ENCODE peak calls at places on chromosomes 5 and 9, in eight cellular contexts. One of them, this sample, is unnamed.

GRCh38 chr5:4584982-4585381 is 555.1 kb upstream of the ADAMTS16 start:
- DNase-seq in heart right ventricle: no peak
- DNase-seq in GM12864: no peak
- DNase-seq in gastrocnemius medialis: no peak
- DNase-seq in HFF-Myc: no peak
- DNase-seq in progenitor cell of endocrine pancreas: no peak
- DNase-seq in PC-3: peak
- DNase-seq in fibroblast of mammary gland: peak
- DNase-seq in this sample: no peak

GRCh38 chr9:127132921-127133647 is 10.6 kb upstream of the ANGPTL2 start:
- DNase-seq in PC-3: no peak
- DNase-seq in HFF-Myc: no peak
- DNase-seq in GM12864: no peak
- DNase-seq in heart right ventricle: no peak
- DNase-seq in progenitor cell of endocrine pancreas: no peak
- DNase-seq in fibroblast of mammary gland: peak
- DNase-seq in gastrocnemius medialis: no peak
- DNase-seq in this sample: no peak

GRCh38 chr5:115236599-115236998 is 26.1 kb downstream of the PGGT1B start:
- DNase-seq in fibroblast of mammary gland: no peak
- DNase-seq in heart right ventricle: no peak
- DNase-seq in HFF-Myc: no peak
- DNase-seq in PC-3: no peak
- DNase-seq in GM12864: no peak
- DNase-seq in progenitor cell of endocrine pancreas: no peak
- DNase-seq in gastrocnemius medialis: no peak
- DNase-seq in this sample: no peak

GRCh38 chr5:168347786-168348414 is 56.5 kb downstream of the WWC1 start:
- DNase-seq in heart right ventricle: no peak
- DNase-seq in fibroblast of mammary gland: no peak
- DNase-seq in gastrocnemius medialis: no peak
- DNase-seq in GM12864: no peak
- DNase-seq in PC-3: peak
- DNase-seq in progenitor cell of endocrine pancreas: no peak
- DNase-seq in HFF-Myc: no peak
- DNase-seq in this sample: no peak

GRCh38 chr5:41935544-41935943 is 10.5 kb downstream of the FBXO4 start:
- DNase-seq in PC-3: no peak
- DNase-seq in heart right ventricle: no peak
- DNase-seq in GM12864: no peak
- DNase-seq in fibroblast of mammary gland: no peak
- DNase-seq in progenitor cell of endocrine pancreas: no peak
- DNase-seq in HFF-Myc: no peak
- DNase-seq in gastrocnemius medialis: no peak
- DNase-seq in this sample: no peak

GRCh38 chr9:113590991-113591898 is 127.7 kb downstream of the RGS3 start:
- DNase-seq in progenitor cell of endocrine pancreas: peak
- DNase-seq in heart right ventricle: peak
- DNase-seq in gastrocnemius medialis: peak
- DNase-seq in PC-3: peak
- DNase-seq in fibroblast of mammary gland: peak
- DNase-seq in GM12864: no peak
- DNase-seq in HFF-Myc: no peak
- DNase-seq in this sample: peak

GRCh38 chr9:74846771-74847170 is 41.0 kb downstream of the TRPM6 start:
- DNase-seq in heart right ventricle: no peak
- DNase-seq in fibroblast of mammary gland: peak
- DNase-seq in HFF-Myc: no peak
- DNase-seq in GM12864: no peak
- DNase-seq in gastrocnemius medialis: no peak
- DNase-seq in PC-3: peak
- DNase-seq in progenitor cell of endocrine pancreas: no peak
- DNase-seq in this sample: no peak

GRCh38 chr9:79220666-79221065 is 351.1 kb upstream of the TLE4 start:
- DNase-seq in gastrocnemius medialis: no peak
- DNase-seq in fibroblast of mammary gland: peak
- DNase-seq in PC-3: no peak
- DNase-seq in GM12864: no peak
- DNase-seq in progenitor cell of endocrine pancreas: no peak
- DNase-seq in heart right ventricle: no peak
- DNase-seq in HFF-Myc: no peak
- DNase-seq in this sample: no peak

GRCh38 chr9:108052431-108053080 is 563.0 kb upstream of the KLF4 start:
- DNase-seq in progenitor cell of endocrine pancreas: no peak
- DNase-seq in gastrocnemius medialis: no peak
- DNase-seq in fibroblast of mammary gland: no peak
- DNase-seq in PC-3: no peak
- DNase-seq in GM12864: no peak
- DNase-seq in heart right ventricle: no peak
- DNase-seq in HFF-Myc: no peak
- DNase-seq in this sample: no peak

GRCh38 chr5:102715405-102715804 is 39.7 kb upstream of the PAM start:
- DNase-seq in PC-3: peak
- DNase-seq in heart right ventricle: no peak
- DNase-seq in GM12864: no peak
- DNase-seq in gastrocnemius medialis: no peak
- DNase-seq in HFF-Myc: peak
- DNase-seq in progenitor cell of endocrine pancreas: no peak
- DNase-seq in fibroblast of mammary gland: peak
- DNase-seq in this sample: no peak

GRCh38 chr9:123360161-123361085 is 4.4 kb downstream of the CRB2 start:
- DNase-seq in heart right ventricle: no peak
- DNase-seq in fibroblast of mammary gland: no peak
- DNase-seq in gastrocnemius medialis: no peak
- DNase-seq in GM12864: no peak
- DNase-seq in progenitor cell of endocrine pancreas: peak
- DNase-seq in HFF-Myc: no peak
- DNase-seq in PC-3: no peak
- DNase-seq in this sample: peak

GRCh38 chr5:166499452-166500240 is 1791.8 kb upstream of the WWC1 start:
- DNase-seq in HFF-Myc: no peak
- DNase-seq in fibroblast of mammary gland: peak
- DNase-seq in GM12864: no peak
- DNase-seq in progenitor cell of endocrine pancreas: no peak
- DNase-seq in gastrocnemius medialis: no peak
- DNase-seq in heart right ventricle: no peak
- DNase-seq in PC-3: no peak
- DNase-seq in this sample: no peak

GRCh38 chr5:4879693-4880303 is 260.3 kb upstream of the ADAMTS16 start:
- DNase-seq in gastrocnemius medialis: peak
- DNase-seq in heart right ventricle: peak
- DNase-seq in HFF-Myc: peak
- DNase-seq in PC-3: peak
- DNase-seq in progenitor cell of endocrine pancreas: peak
- DNase-seq in fibroblast of mammary gland: peak
- DNase-seq in GM12864: peak
- DNase-seq in this sample: peak

GRCh38 chr5:38258319-38259061 is at the start of gene EGFLAM:
- DNase-seq in HFF-Myc: no peak
- DNase-seq in fibroblast of mammary gland: no peak
- DNase-seq in PC-3: no peak
- DNase-seq in gastrocnemius medialis: no peak
- DNase-seq in heart right ventricle: peak
- DNase-seq in GM12864: no peak
- DNase-seq in progenitor cell of endocrine pancreas: peak
- DNase-seq in this sample: no peak

GRCh38 chr9:84592918-84593317 is 76.6 kb upstream of the NTRK2 start:
- DNase-seq in GM12864: no peak
- DNase-seq in heart right ventricle: no peak
- DNase-seq in progenitor cell of endocrine pancreas: no peak
- DNase-seq in gastrocnemius medialis: no peak
- DNase-seq in fibroblast of mammary gland: no peak
- DNase-seq in PC-3: no peak
- DNase-seq in HFF-Myc: no peak
- DNase-seq in this sample: no peak

GRCh38 chr5:57085306-57086081 is 88.4 kb upstream of the GPBP1 start:
- DNase-seq in GM12864: no peak
- DNase-seq in fibroblast of mammary gland: no peak
- DNase-seq in HFF-Myc: no peak
- DNase-seq in progenitor cell of endocrine pancreas: no peak
- DNase-seq in PC-3: no peak
- DNase-seq in heart right ventricle: no peak
- DNase-seq in gastrocnemius medialis: no peak
- DNase-seq in this sample: no peak

GRCh38 chr5:57082441-57083067 is 91.3 kb upstream of the GPBP1 start:
- DNase-seq in fibroblast of mammary gland: peak
- DNase-seq in HFF-Myc: no peak
- DNase-seq in progenitor cell of endocrine pancreas: no peak
- DNase-seq in PC-3: peak
- DNase-seq in heart right ventricle: no peak
- DNase-seq in gastrocnemius medialis: no peak
- DNase-seq in GM12864: no peak
- DNase-seq in this sample: no peak
- TF ChIP-seq CTCF in fibroblast of mammary gland: peak
- TF ChIP-seq CTCF in HFF-Myc: peak
- TF ChIP-seq CTCF in progenitor cell of endocrine pancreas: no peak
- TF ChIP-seq CTCF in PC-3: peak
- TF ChIP-seq CTCF in heart right ventricle: no peak
- TF ChIP-seq CTCF in gastrocnemius medialis: no peak
- TF ChIP-seq CTCF in GM12864: no peak
- TF ChIP-seq CTCF in this sample: no peak

GRCh38 chr9:76216161-76216649 is 178.0 kb downstream of the RFK start:
- DNase-seq in GM12864: no peak
- DNase-seq in HFF-Myc: peak
- DNase-seq in PC-3: peak
- DNase-seq in progenitor cell of endocrine pancreas: no peak
- DNase-seq in heart right ventricle: no peak
- DNase-seq in gastrocnemius medialis: no peak
- DNase-seq in fibroblast of mammary gland: peak
- DNase-seq in this sample: no peak

GRCh38 chr9:76221423-76221822 is 172.8 kb downstream of the RFK start:
- DNase-seq in progenitor cell of endocrine pancreas: no peak
- DNase-seq in GM12864: no peak
- DNase-seq in gastrocnemius medialis: no peak
- DNase-seq in fibroblast of mammary gland: no peak
- DNase-seq in HFF-Myc: no peak
- DNase-seq in PC-3: no peak
- DNase-seq in heart right ventricle: no peak
- DNase-seq in this sample: no peak

GRCh38 chr9:76218151-76218867 is 175.9 kb downstream of the RFK start:
- DNase-seq in fibroblast of mammary gland: no peak
- DNase-seq in heart right ventricle: no peak
- DNase-seq in progenitor cell of endocrine pancreas: no peak
- DNase-seq in HFF-Myc: no peak
- DNase-seq in gastrocnemius medialis: no peak
- DNase-seq in GM12864: no peak
- DNase-seq in PC-3: no peak
- DNase-seq in this sample: no peak

GRCh38 chr9:76218868-76219462 is 175.3 kb downstream of the RFK start:
- DNase-seq in heart right ventricle: no peak
- DNase-seq in PC-3: no peak
- DNase-seq in HFF-Myc: no peak
- DNase-seq in fibroblast of mammary gland: peak
- DNase-seq in GM12864: no peak
- DNase-seq in gastrocnemius medialis: no peak
- DNase-seq in progenitor cell of endocrine pancreas: no peak
- DNase-seq in this sample: no peak

DNA sequence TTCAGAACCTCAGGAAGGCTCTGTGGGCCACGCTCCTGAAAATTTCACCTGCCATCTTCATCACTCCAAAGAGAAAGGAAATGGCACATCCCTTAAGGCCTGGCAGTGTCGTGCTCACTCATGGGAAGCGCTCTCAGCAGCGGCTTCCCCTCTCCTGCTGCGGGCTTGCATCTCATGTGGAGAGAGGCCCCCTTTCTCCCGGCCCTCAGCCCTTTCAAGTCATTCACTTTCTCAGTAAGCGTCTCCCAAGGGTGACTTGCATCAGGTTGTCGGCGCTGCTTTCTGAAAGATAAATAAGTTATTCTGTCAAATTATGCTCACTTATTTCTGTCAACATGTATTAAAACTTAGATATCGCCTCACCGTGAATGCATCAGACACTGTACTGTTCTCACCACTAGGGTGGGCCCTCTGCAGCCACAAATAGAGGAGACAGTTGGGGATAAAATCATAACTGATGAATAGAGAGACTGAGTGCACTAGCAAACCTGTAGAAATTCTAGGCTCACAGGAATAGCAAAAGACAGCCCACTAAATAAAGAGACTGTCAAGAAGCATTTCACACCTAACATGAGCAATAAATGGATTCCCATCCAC is 174.6 kb downstream of the RFK start:
- DNase-seq in progenitor cell of endocrine pancreas: no peak
- DNase-seq in HFF-Myc: no peak
- DNase-seq in fibroblast of mammary gland: peak
- DNase-seq in gastrocnemius medialis: no peak
- DNase-seq in heart right ventricle: no peak
- DNase-seq in GM12864: no peak
- DNase-seq in PC-3: no peak
- DNase-seq in this sample: no peak
- TF ChIP-seq CTCF in progenitor cell of endocrine pancreas: peak
- TF ChIP-seq CTCF in HFF-Myc: peak
- TF ChIP-seq CTCF in fibroblast of mammary gland: peak
- TF ChIP-seq CTCF in gastrocnemius medialis: no peak
- TF ChIP-seq CTCF in heart right ventricle: peak
- TF ChIP-seq CTCF in GM12864: peak
- TF ChIP-seq CTCF in PC-3: no peak
- TF ChIP-seq CTCF in this sample: no peak

GRCh38 chr9:133890583-133890982 is 101.5 kb downstream of the VAV2 start:
- DNase-seq in heart right ventricle: no peak
- DNase-seq in HFF-Myc: no peak
- DNase-seq in GM12864: no peak
- DNase-seq in progenitor cell of endocrine pancreas: no peak
- DNase-seq in fibroblast of mammary gland: no peak
- DNase-seq in PC-3: no peak
- DNase-seq in gastrocnemius medialis: no peak
- DNase-seq in this sample: no peak
- TF ChIP-seq CTCF in heart right ventricle: no peak
- TF ChIP-seq CTCF in HFF-Myc: no peak
- TF ChIP-seq CTCF in GM12864: no peak
- TF ChIP-seq CTCF in progenitor cell of endocrine pancreas: no peak
- TF ChIP-seq CTCF in fibroblast of mammary gland: no peak
- TF ChIP-seq CTCF in PC-3: no peak
- TF ChIP-seq CTCF in gastrocnemius medialis: no peak
- TF ChIP-seq CTCF in this sample: no peak

DNA sequence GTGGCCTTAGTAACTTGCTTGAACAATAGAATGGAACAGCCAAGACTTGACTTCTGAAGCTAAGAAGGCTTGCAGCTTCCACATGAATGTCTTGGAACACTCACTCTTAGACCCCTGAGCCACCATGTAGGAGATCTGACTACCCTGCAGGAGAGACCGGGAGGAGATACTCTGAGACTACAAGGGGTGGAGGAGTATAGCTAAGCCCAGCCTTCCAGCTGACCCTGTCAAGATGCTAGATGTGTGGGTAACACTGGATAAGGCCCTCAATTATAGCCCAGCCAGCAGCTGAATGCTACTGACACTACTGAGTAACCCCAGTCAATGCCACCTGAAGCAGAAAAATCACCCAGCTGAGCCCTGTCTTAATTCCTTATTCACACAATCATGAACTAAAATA is 181.0 kb downstream of the FSTL4 start:
- DNase-seq in fibroblast of mammary gland: no peak
- DNase-seq in progenitor cell of endocrine pancreas: no peak
- DNase-seq in gastrocnemius medialis: no peak
- DNase-seq in heart right ventricle: no peak
- DNase-seq in GM12864: no peak
- DNase-seq in PC-3: no peak
- DNase-seq in HFF-Myc: no peak
- DNase-seq in this sample: no peak
- TF ChIP-seq CTCF in fibroblast of mammary gland: no peak
- TF ChIP-seq CTCF in progenitor cell of endocrine pancreas: no peak
- TF ChIP-seq CTCF in gastrocnemius medialis: no peak
- TF ChIP-seq CTCF in heart right ventricle: no peak
- TF ChIP-seq CTCF in GM12864: no peak
- TF ChIP-seq CTCF in PC-3: no peak
- TF ChIP-seq CTCF in HFF-Myc: no peak
- TF ChIP-seq CTCF in this sample: no peak

GRCh38 chr5:10521466-10522223 is 42.2 kb upstream of the ANKRD33B start:
- DNase-seq in heart right ventricle: no peak
- DNase-seq in fibroblast of mammary gland: no peak
- DNase-seq in GM12864: no peak
- DNase-seq in progenitor cell of endocrine pancreas: no peak
- DNase-seq in gastrocnemius medialis: no peak
- DNase-seq in PC-3: peak
- DNase-seq in HFF-Myc: no peak
- DNase-seq in this sample: no peak
- TF ChIP-seq CTCF in heart right ventricle: no peak
- TF ChIP-seq CTCF in fibroblast of mammary gland: peak
- TF ChIP-seq CTCF in GM12864: peak
- TF ChIP-seq CTCF in progenitor cell of endocrine pancreas: no peak
- TF ChIP-seq CTCF in gastrocnemius medialis: no peak
- TF ChIP-seq CTCF in PC-3: peak
- TF ChIP-seq CTCF in HFF-Myc: peak
- TF ChIP-seq CTCF in this sample: peak